ENCODE peak calls at places on chromosome 1, in ten cellular contexts. T is PC-9, V is Peyer's patch, C is hepatocyte, U is astrocyte, E is keratinocyte, G is SK-N-SH, W is tibial artery, N is psoas muscle, P is AG04450. F is an unnamed sample.

GRCh38 chr1:209601809-209602657 is 18.5 kb downstream of the CAMK1G start:
- DNase-seq in T (peak; percentile 41), V (no peak), C (peak; percentile 62), U (peak; percentile 16), E (no peak), G (peak; percentile 55), W (no peak), N (peak; percentile 61), P (no peak), F (peak; percentile 69)

GRCh38 chr1:1136547-1137230 is 20.8 kb upstream of the C1orf159 start:
- DNase-seq in T (peak; percentile 40), V (peak; percentile 91), C (peak; percentile 62), U (no peak), E (no peak), G (no peak), W (no peak), N (no peak), P (no peak), F (no peak)

GRCh38 chr1:241998950-241999495 is at the start of gene MAP1LC3C:
- DNase-seq in T (no peak), V (no peak), C (no peak), U (no peak), E (no peak), G (no peak), W (no peak), N (no peak), P (no peak), F (no peak)

GRCh38 chr1:234931404-234931973 is 197.1 kb downstream of the TOMM20 start:
- DNase-seq in T (no peak), V (peak; percentile 17), C (no peak), U (no peak), E (no peak), G (no peak), W (no peak), N (no peak), P (no peak), F (no peak)

GRCh38 chr1:93751391-93752250 is 70.0 kb upstream of the BCAR3 start:
- DNase-seq in T (no peak), V (no peak), C (no peak), U (no peak), E (no peak), G (no peak), W (no peak), N (peak; percentile 74), P (no peak), F (no peak)

GRCh38 chr1:93595266-93595665 is 86.4 kb downstream of the BCAR3 start:
- DNase-seq in T (no peak), V (no peak), C (no peak), U (no peak), E (no peak), G (no peak), W (no peak), N (no peak), P (no peak), F (no peak)

GRCh38 chr1:47894718-47895393 is 102.3 kb downstream of the TRABD2B start:
- DNase-seq in T (peak; percentile 82), V (peak; percentile 89), C (peak; percentile 44), U (no peak), E (peak; percentile 90), G (no peak), W (peak; percentile 66), N (no peak), P (no peak), F (peak; percentile 53)

GRCh38 chr1:90175490-90176157 is 180.7 kb downstream of the ZNF326 start:
- DNase-seq in T (peak; percentile 75), V (no peak), C (no peak), U (no peak), E (no peak), G (no peak), W (no peak), N (no peak), P (no peak), F (peak; percentile 13)

GRCh38 chr1:67020304-67020703 is 33.6 kb downstream of the SLC35D1 start:
- DNase-seq in T (no peak), V (no peak), C (no peak), U (peak; percentile 90), E (no peak), G (no peak), W (no peak), N (no peak), P (no peak), F (no peak)

GRCh38 chr1:224543453-224543852 is 72.7 kb upstream of the CNIH3 start:
- DNase-seq in T (peak; percentile 34), V (no peak), C (no peak), U (peak; percentile 45), E (no peak), G (no peak), W (no peak), N (no peak), P (no peak), F (no peak)

GRCh38 chr1:12173631-12174121 is 6.9 kb downstream of the TNFRSF1B start:
- DNase-seq in T (no peak), V (peak; percentile 96), C (no peak), U (no peak), E (no peak), G (no peak), W (no peak), N (no peak), P (no peak), F (no peak)

GRCh38 chr1:236639686-236640085 is 35.4 kb upstream of the HEATR1 start:
- DNase-seq in T (no peak), V (no peak), C (no peak), U (no peak), E (no peak), G (no peak), W (no peak), N (no peak), P (no peak), F (no peak)

GRCh38 chr1:209564904-209565303 is 18.6 kb upstream of the CAMK1G start:
- DNase-seq in T (no peak), V (no peak), C (no peak), U (no peak), E (no peak), G (no peak), W (no peak), N (no peak), P (no peak), F (no peak)

GRCh38 chr1:6126028-6126427 is 54.1 kb downstream of the CHD5 start:
- DNase-seq in T (no peak), V (no peak), C (no peak), U (no peak), E (no peak), G (no peak), W (no peak), N (no peak), P (no peak), F (no peak)

GRCh38 chr1:203129501-203130231 is 2.1 kb downstream of the ADORA1 start:
- DNase-seq in T (peak; percentile 66), V (peak; percentile 38), C (no peak), U (no peak), E (no peak), G (peak; percentile 82), W (no peak), N (peak; percentile 77), P (no peak), F (no peak)

DNA sequence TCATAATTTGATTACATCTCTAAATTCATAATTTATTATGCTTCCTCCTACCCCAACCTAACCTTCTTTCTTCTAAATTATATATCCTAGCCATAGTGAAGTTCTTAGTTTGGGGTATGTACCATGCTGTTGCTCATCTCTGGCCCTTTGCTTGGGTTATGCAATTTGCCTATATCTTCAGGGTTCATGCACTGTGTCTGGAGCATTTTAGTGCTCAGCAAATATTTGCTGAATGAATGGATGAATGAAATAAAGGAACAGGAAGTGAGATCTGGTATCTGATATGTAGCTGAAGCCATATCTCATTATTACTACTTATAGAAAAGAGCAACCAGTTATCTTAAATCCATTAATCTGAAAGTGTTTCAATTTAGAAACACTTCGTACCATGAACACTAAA is 137.6 kb downstream of the GPATCH2 start:
- DNase-seq in T (no peak), V (no peak), C (no peak), U (peak; percentile 1), E (no peak), G (no peak), W (no peak), N (no peak), P (no peak), F (no peak)
- H3K27ac ChIP-seq in T (no peak overlapping the region), V (no peak overlapping the region), C (no peak overlapping the region), U (no peak overlapping the region), E (no peak overlapping the region), G (no peak overlapping the region), W (no peak overlapping the region), N (no peak overlapping the region), P (no peak overlapping the region), F (no peak overlapping the region)

DNA sequence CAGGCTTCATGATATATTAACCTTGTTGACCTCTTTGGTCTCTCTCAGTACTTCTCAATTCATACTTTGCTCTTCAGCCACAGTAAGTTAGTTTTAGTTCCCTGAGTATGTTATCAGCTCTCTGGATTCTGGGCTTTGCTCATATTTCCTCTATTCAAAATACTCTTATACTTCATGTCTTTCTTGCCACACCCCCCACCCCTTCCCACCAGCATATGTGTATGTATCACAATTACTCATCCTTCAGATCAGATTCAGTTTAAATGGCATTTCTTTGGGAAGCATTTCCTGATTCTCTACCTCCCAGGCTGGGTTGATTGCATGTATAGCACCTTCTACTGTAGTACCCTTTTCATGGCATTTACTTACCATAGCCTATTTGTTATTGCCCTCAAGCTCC is 28.3 kb downstream of the SLC30A7 start:
- DNase-seq in T (no peak), V (no peak), C (no peak), U (peak; percentile 14), E (no peak), G (no peak), W (no peak), N (no peak), P (no peak), F (no peak)
- TF ChIP-seq CTCF in T (no peak), V (no peak), C (no peak), U (no peak), E (no peak), G (no peak), W (no peak), N (no peak), P (no peak), F (no peak)

DNA sequence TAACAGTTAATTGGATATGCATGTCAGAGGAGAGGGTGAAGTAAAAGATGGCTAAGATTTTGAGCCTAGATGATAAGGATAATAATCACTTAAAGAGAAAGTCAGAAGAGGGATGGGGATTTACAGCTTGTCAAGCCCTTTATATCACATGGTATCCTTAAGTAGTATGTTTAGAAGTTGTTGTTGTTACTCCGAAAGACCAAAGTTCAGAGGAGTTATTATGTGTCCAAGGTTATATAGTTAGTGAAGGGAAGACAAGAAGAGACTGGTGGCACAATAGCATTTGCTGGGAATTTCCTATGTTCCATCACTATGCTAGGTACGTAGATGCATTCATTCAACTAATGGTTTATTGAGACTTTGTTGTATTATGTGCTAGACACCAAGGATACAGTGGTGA is 30.8 kb upstream of the AGO1 start:
- DNase-seq in T (no peak), V (no peak), C (no peak), U (no peak), E (no peak), G (no peak), W (no peak), N (no peak), P (no peak), F (no peak)
- H3K27ac ChIP-seq in T (no peak overlapping the region), V (peak overlapping the region; percentile 14), C (peak overlapping the region; percentile 52), U (no peak overlapping the region), E (no peak overlapping the region), G (no peak overlapping the region), W (peak overlapping the region; percentile 77), N (no peak overlapping the region), P (no peak overlapping the region), F (no peak overlapping the region)

DNA sequence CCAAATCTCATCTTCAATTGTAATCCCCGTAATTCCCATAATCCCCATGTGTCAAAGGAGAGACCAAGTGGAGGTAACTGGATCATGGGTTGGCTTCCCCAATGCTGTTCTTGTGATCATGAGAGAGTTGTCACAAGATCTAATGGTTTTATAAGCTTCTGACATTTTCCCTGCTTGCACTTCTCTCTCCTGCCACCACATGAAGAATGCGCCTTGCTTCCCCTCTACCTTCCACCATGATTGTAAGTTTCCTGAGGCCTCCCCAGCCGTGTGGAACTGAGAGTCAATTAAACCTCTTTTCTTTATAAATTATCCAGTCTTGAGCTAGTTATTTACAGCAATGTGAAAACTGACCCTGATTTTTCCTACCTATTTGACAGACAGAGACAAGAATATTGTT is 162.5 kb upstream of the SYT6 start:
- DNase-seq in T (no peak), V (no peak), C (no peak), U (no peak), E (no peak), G (no peak), W (no peak), N (no peak), P (no peak), F (no peak)
- TF ChIP-seq CTCF in T (no peak), V (no peak), C (no peak), U (no peak), E (no peak), G (no peak), W (no peak), N (no peak), P (no peak), F (no peak)